ENCODE peak calls at places on chromosomes 3 and 15, in six cellular contexts. B, P, A, D, C and U are unnamed samples.

GRCh38 chr15:42457445-42458442 is 33.2 kb downstream of the ZNF106 start:
- DNase-seq in P (peak; percentile 40), A (peak; percentile 90), D (no peak), C (no peak), B (no peak), U (peak; percentile 57)

GRCh38 chr15:22954326-22954725 is 25.8 kb downstream of the CYFIP1 start:
- DNase-seq in D (no peak), B (no peak), P (no peak), C (no peak), A (no peak), U (no peak)

GRCh38 chr15:64224508-64224907 is 61.7 kb upstream of the PPIB start:
- DNase-seq in C (no peak), B (no peak), A (no peak), P (peak; percentile 53), D (no peak), U (no peak)

GRCh38 chr3:37627951-37628620 is 233.6 kb upstream of the CTDSPL start:
- DNase-seq in B (no peak), D (no peak), C (no peak), A (no peak), P (no peak), U (peak; percentile 12)

GRCh38 chr15:39887832-39888231 is 32.2 kb downstream of the GPR176 start:
- DNase-seq in C (peak; percentile 54), D (no peak), A (peak; percentile 47), B (peak; percentile 15), P (peak; percentile 70), U (peak; percentile 18)

GRCh38 chr3:31066999-31067398 is 172.5 kb upstream of the GADL1 start:
- DNase-seq in P (no peak), A (no peak), C (peak; percentile 73), D (no peak), B (no peak), U (no peak)

GRCh38 chr15:101348643-101349496 is 53.8 kb upstream of the SNRPA1 start:
- DNase-seq in P (peak; percentile 67), A (no peak), C (peak; percentile 73), D (no peak), B (no peak), U (no peak)

GRCh38 chr15:98281130-98281529 is 320.6 kb downstream of the ARRDC4 start:
- DNase-seq in D (no peak), C (no peak), P (no peak), B (no peak), A (no peak), U (no peak)

GRCh38 chr3:65901236-65901635 is 137.5 kb downstream of the MAGI1 start:
- DNase-seq in B (no peak), D (no peak), C (peak; percentile 14), A (no peak), P (no peak), U (no peak)

GRCh38 chr15:66682246-66682645 is 19.8 kb upstream of the SMAD6 start:
- DNase-seq in C (no peak), D (no peak), B (no peak), P (no peak), A (no peak), U (no peak)

GRCh38 chr15:51195459-51195858 is 100.8 kb upstream of the TNFAIP8L3 start:
- DNase-seq in P (no peak), B (no peak), A (no peak), C (no peak), D (no peak), U (no peak)

GRCh38 chr3:156582784-156583183 is 27.9 kb upstream of the SSR3 start:
- DNase-seq in C (no peak), A (no peak), P (no peak), B (no peak), D (no peak), U (peak; percentile 86)

GRCh38 chr3:179943097-179943880 is 93.4 kb downstream of the PEX5L start:
- DNase-seq in P (no peak), C (no peak), B (no peak), A (no peak), D (peak; percentile 19), U (no peak)

GRCh38 chr15:43808435-43808950 is 8.1 kb downstream of the HYPK start:
- DNase-seq in B (no peak), D (no peak), P (no peak), A (no peak), C (no peak), U (no peak)

GRCh38 chr3:194711913-194712312 is 26.2 kb downstream of the FAM43A start:
- DNase-seq in C (peak; percentile 63), P (no peak), B (no peak), A (no peak), D (no peak), U (no peak)

GRCh38 chr3:195062866-195063540 is 208.0 kb downstream of the XXYLT1 start:
- DNase-seq in P (no peak), A (no peak), C (no peak), D (no peak), B (no peak), U (no peak)

GRCh38 chr3:10459954-10460754 is 45.2 kb downstream of the ATP2B2 start:
- DNase-seq in C (peak; percentile 77), D (no peak), B (no peak), A (peak; percentile 96), P (peak; percentile 36), U (peak; percentile 69)

GRCh38 chr3:37662708-37663107 is 199.0 kb upstream of the CTDSPL start:
- DNase-seq in D (no peak), A (no peak), P (no peak), B (no peak), C (no peak), U (no peak)

DNA sequence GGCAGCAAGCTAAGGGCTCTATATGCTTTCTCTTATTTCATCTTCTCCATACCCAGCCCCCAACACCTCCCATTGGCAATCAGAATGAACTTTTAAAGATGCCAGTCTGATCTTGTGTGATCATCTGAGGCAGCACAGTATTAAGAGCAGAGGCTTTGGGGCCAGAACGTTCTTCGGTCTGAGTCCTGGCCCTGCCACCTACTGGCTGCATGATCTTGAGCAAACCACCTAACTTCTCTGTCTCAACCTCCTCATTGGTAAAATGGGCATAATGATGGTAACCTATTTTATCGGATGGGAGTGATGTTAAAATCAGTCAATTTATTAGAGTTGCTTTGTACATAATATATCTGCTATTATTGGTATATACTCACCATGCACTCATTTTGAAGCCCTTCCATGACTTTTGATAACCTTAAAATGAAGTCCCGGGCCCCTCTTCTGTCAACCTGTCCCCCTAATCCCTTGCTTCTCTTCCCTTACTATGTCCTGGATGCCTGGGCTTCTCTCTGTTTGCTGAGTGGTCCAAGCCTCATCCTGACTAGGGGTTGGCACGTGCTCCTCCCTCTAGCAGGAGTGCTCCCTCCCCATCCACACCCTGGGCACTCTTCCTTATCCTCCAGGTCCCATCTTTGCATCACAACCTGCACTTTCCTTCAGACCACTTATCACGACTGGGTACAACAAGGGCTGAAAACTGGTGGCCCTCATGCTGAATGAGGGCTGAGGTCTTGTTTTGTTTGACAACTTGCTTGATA is 6.3 kb downstream of the EFCAB12 start:
- DNase-seq in C (no peak), B (no peak), A (no peak), D (no peak), P (no peak), U (no peak)
- TF ChIP-seq CTCF in C (no peak), B (no peak), A (peak; percentile 51), D (peak; percentile 36), P (no peak), U (no peak)

DNA sequence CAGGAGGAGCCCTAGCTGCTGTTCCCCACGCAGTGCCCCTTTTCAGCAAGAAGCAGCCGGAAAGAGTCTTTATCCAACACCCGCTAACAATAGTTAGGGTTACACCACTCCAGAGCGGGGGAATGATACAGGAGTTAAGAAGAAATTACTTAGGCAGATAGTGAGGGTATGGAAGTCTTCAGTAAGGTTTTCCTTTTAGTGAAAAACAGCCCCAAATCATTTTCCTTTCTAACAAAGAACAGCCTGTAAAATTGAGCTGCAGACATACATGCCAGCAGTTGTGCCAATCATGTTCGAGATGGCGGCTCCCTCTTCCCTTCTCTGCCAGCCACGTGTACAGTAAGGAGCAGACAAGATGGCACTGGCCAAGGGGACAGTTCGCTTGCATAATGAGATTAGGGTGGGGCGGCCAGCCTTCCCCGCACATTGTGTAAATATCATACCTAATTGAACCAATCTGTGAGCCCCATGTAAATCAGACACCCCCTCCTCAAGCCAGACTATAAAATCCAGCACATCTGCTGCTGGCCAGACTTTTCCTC is 18.5 kb upstream of the SENP5 start:
- DNase-seq in C (no peak), P (no peak), D (no peak), A (no peak), B (no peak), U (no peak)
- TF ChIP-seq CTCF in C (no peak), P (no peak), D (no peak), A (no peak), B (no peak), U (no peak)

GRCh38 chr3:32686713-32687112 is 1.7 kb downstream of the CNOT10 start:
- DNase-seq in P (no peak), C (no peak), D (no peak), A (no peak), B (no peak), U (no peak)

GRCh38 chr3:32684029-32684799 is 774 bp upstream of the CNOT10 start:
- DNase-seq in A (no peak), C (no peak), P (no peak), B (no peak), D (no peak), U (no peak)

GRCh38 chr3:32685604-32686185 is 707 bp downstream of the CNOT10 start:
- DNase-seq in A (no peak), P (no peak), D (no peak), B (no peak), C (peak; percentile 5), U (peak; percentile 67)

GRCh38 chr3:32681811-32682210 is 3.2 kb upstream of the CNOT10 start:
- DNase-seq in C (peak; percentile 5), A (no peak), B (no peak), D (no peak), P (no peak), U (peak; percentile 5)

DNA sequence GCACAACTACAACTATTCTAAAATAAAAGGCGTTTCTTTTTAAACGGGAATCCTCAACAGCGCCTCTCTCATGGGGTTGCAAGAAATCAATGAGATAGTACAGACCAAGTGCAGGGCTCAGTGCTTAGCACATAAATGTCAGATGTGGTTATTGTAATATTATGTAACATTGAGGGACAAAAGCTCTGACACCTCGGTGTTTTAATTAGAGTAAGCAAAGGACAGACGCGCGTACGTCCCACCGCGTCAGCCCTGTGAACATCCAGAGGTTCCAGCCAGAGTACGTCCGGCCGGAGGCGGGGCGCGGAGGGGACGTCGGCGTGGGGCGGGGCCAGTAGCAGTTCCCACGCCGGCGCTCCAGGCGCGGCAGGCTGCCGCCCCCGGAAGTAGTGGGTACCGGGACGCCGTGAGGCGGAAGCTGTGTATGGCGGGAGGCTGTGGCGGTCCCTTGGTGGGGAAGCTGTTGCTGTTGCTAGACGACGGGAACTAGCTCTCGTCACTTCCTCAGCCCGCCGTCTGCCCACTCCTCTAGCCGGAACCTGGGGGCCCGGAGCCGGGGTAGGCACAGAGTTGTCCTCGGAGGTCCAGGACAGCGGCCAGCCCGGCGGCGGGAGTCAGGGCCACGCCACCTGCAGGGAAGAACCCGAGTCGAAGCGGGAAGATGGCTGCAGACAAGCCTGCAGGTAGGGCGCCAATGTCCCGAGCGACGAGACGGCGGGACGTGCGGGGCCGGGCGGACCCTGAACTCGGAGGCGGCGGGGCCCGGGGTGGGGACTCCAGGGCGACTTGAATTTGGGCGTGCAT is at the start of gene CNOT10:
- DNase-seq in C (peak; percentile 84), A (peak; percentile 98), P (peak; percentile 95), D (peak; percentile 95), B (peak; percentile 66), U (peak; percentile 97)
- TF ChIP-seq CTCF in C (peak; percentile 14), A (no peak), P (no peak), D (no peak), B (no peak), U (no peak)

DNA sequence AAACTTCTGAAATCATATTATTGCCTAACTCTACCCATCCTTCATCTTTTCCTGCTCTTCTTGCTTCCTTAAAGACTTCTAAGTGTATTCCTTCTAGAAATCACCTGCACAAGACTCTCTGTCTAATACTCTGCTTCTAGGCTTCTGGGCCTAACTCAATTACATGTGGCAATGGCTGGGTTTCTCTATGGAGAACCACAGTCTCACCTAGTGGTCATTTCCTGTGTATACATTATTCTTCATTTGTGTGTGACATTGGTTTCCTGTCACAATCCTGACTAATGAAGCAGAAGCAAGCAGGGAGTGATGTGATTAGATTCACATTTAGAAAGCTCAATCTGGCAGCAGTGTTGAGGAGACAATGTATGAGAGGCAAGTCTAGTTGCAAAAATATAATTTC is 16.9 kb upstream of the CLDN1 start:
- DNase-seq in C (no peak), B (no peak), P (no peak), D (no peak), A (no peak), U (peak; percentile 66)
- TF ChIP-seq CTCF in C (no peak), B (no peak), P (no peak), D (no peak), A (peak; percentile 33), U (no peak)